ENCODE peak calls at places on chromosomes 3 and 15, in nine cellular contexts. R is H9; M is colonic mucosa; P is transverse colon; Y is ovary; I is CD4-positive, alpha-beta T cell; W is tibial nerve; Q is mammary epithelial cell; Z is body of pancreas. H is an unnamed sample.

GRCh38 chr15:78570710-78571109 is 5.4 kb downstream of the CHRNA5 start:
- DNase-seq in R (no peak), Y (no peak), I (no peak), W (no peak), M (no peak), Q (no peak), P (no peak), Z (no peak), H (no peak)

GRCh38 chr15:42355291-42355690 is 4.0 kb upstream of the CAPN3 start:
- DNase-seq in Y (no peak), I (no peak), R (no peak), P (no peak), M (no peak), W (no peak), Q (no peak), Z (no peak), H (no peak)

GRCh38 chr3:144142151-144142855 is 170.7 kb downstream of the DIPK2A start:
- DNase-seq in Y (peak; percentile 48), M (no peak), Q (peak; percentile 7), P (no peak), W (no peak), I (no peak), R (no peak), Z (no peak), H (peak; percentile 76)

GRCh38 chr3:158103956-158104338 is 2.3 kb downstream of the SHOX2 start:
- DNase-seq in Z (no peak), M (no peak), Q (no peak), R (peak; percentile 52), I (no peak), W (no peak), Y (no peak), P (no peak), H (no peak)

GRCh38 chr3:29468150-29468549 is 187.3 kb downstream of the RBMS3 start:
- DNase-seq in W (no peak), I (no peak), R (no peak), Q (no peak), P (no peak), Z (no peak), M (no peak), Y (no peak), H (no peak)

GRCh38 chr3:159149633-159150032 is 347.8 kb downstream of the MFSD1 start:
- DNase-seq in R (no peak), W (no peak), I (no peak), P (no peak), Z (no peak), Q (no peak), M (no peak), Y (no peak), H (no peak)

GRCh38 chr15:24858737-24859601 is 95.8 kb upstream of the SNRPN start:
- DNase-seq in M (no peak), R (peak; percentile 76), P (no peak), W (no peak), Y (no peak), I (no peak), Z (no peak), Q (no peak), H (no peak)

GRCh38 chr3:21750831-21751391 is at the start of gene ZNF385D:
- DNase-seq in R (peak; percentile 95), Y (peak; percentile 36), M (peak; percentile 15), Z (peak; percentile 3), W (peak; percentile 27), I (no peak), P (no peak), Q (peak; percentile 51), H (peak; percentile 44)

GRCh38 chr3:36786921-36787890 is 22.9 kb upstream of the DCLK3 start:
- DNase-seq in M (no peak), R (no peak), Y (no peak), Z (peak; percentile 25), W (no peak), I (no peak), P (no peak), Q (no peak), H (no peak)

GRCh38 chr15:78950343-78950742 is 5.5 kb upstream of the CTSH start:
- DNase-seq in Y (no peak), P (no peak), Z (peak; percentile 35), M (peak; percentile 40), I (no peak), R (no peak), W (no peak), Q (no peak), H (no peak)

GRCh38 chr3:45164056-45164455 is 17.9 kb upstream of the CDCP1 start:
- DNase-seq in P (no peak), Z (no peak), Y (no peak), M (no peak), W (no peak), Q (no peak), R (no peak), I (no peak), H (no peak)

GRCh38 chr3:155805802-155806618 is at the start of gene C3orf33:
- DNase-seq in Z (peak; percentile 77), I (peak; percentile 65), R (peak; percentile 70), Y (peak; percentile 78), M (peak; percentile 75), P (peak; percentile 80), Q (peak; percentile 57), W (peak; percentile 34), H (peak; percentile 17)

GRCh38 chr3:56999547-56999946 is 60.9 kb upstream of the SPATA12 start:
- DNase-seq in W (no peak), P (no peak), Q (no peak), M (no peak), Y (no peak), I (no peak), R (no peak), Z (no peak), H (no peak)

GRCh38 chr3:57001356-57001755 is 59.1 kb upstream of the SPATA12 start:
- DNase-seq in W (no peak), R (no peak), I (no peak), P (no peak), Y (no peak), Z (no peak), M (no peak), Q (no peak), H (no peak)

GRCh38 chr3:57000012-57000411 is 60.5 kb upstream of the SPATA12 start:
- DNase-seq in Q (no peak), M (no peak), Y (no peak), Z (no peak), I (no peak), R (no peak), W (no peak), P (no peak), H (no peak)

GRCh38 chr3:56997675-56998074 is 62.8 kb upstream of the SPATA12 start:
- DNase-seq in Q (no peak), Z (no peak), W (no peak), Y (no peak), R (no peak), I (no peak), P (no peak), M (no peak), H (no peak)

GRCh38 chr3:56998081-56998529 is 62.4 kb upstream of the SPATA12 start:
- DNase-seq in W (no peak), Q (no peak), Y (no peak), P (no peak), I (no peak), R (no peak), Z (no peak), M (no peak), H (no peak)
- H3K27ac ChIP-seq in W (no peak overlapping the region), Q (no peak overlapping the region), Y (peak overlapping the region; percentile 19), P (peak overlapping the region; percentile 76), I (no peak overlapping the region), R (no peak overlapping the region), Z (peak overlapping the region; percentile 72), M (peak overlapping the region; percentile 20), H (no peak overlapping the region)

DNA sequence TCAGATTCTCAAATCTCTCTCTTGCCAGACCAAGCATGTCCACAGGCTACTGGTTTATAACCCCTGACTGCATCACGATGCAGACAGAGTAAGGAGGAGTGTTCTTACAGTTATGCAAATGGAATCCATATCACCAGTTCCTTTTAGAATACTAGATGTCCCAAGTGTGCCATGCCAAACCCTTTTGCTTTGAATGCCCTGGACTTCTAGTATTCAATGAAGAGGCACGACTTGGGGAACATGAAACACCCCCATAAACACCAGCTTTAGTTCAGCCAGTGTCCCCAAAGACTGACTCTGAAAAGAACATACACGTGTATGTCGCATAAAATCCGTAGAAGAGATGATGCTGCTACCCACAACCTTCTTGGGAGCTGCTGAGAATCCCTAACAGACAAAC is 412.1 kb downstream of the CNTN4 start:
- DNase-seq in M (no peak), Z (no peak), W (no peak), Y (no peak), R (no peak), P (no peak), Q (no peak), I (no peak), H (no peak)
- H3K27me3 ChIP-seq in M (no peaks in the 10 kb centered on the region), Z (no peaks in the 10 kb centered on the region), W (no peaks in the 10 kb centered on the region), Y (no peaks in the 10 kb centered on the region), R (no peaks in the 10 kb centered on the region), P (no peaks in the 10 kb centered on the region), Q (no peaks in the 10 kb centered on the region), I (no peaks in the 10 kb centered on the region), H (no peaks in the 10 kb centered on the region)

GRCh38 chr15:43505723-43506122 is 11.7 kb upstream of the MAP1A start:
- DNase-seq in Q (no peak), R (no peak), Y (no peak), Z (no peak), W (no peak), P (no peak), I (no peak), M (no peak), H (peak; percentile 73)

GRCh38 chr15:43509002-43509922 is 8.1 kb upstream of the MAP1A start:
- DNase-seq in Y (peak; percentile 57), I (no peak), P (no peak), Z (no peak), Q (no peak), R (no peak), W (no peak), M (no peak), H (no peak)

GRCh38 chr15:43509923-43510229 is 7.5 kb upstream of the MAP1A start:
- DNase-seq in Y (no peak), I (no peak), P (no peak), Q (no peak), M (no peak), W (no peak), R (no peak), Z (no peak), H (no peak)

GRCh38 chr15:43510230-43511011 is 7.0 kb upstream of the MAP1A start:
- DNase-seq in M (peak; percentile 98), Q (peak; percentile 96), Y (peak; percentile 99), R (peak; percentile 100), P (peak; percentile 98), W (peak; percentile 97), Z (peak; percentile 100), I (peak; percentile 91), H (peak; percentile 98)

GRCh38 chr15:43508421-43508820 is 9.0 kb upstream of the MAP1A start:
- DNase-seq in M (no peak), P (no peak), R (no peak), W (no peak), Y (no peak), Q (no peak), Z (no peak), I (no peak), H (no peak)
- H3K27ac ChIP-seq in M (peak overlapping the region; percentile 59), P (peak overlapping the region; percentile 92), R (no peak overlapping the region), W (no peak overlapping the region), Y (peak overlapping the region; percentile 35), Q (no peak overlapping the region), Z (no peak overlapping the region), I (no peak overlapping the region), H (no peak overlapping the region)

GRCh38 chr3:169667710-169668080 is 4.2 kb upstream of the MECOM start:
- DNase-seq in M (no peak), P (no peak), Q (no peak), W (no peak), I (no peak), R (no peak), Z (no peak), Y (no peak), H (no peak)
- H3K27me3 ChIP-seq in M (peaks cover 35% of the 10 kb centered on the region), P (peaks cover 100% of the 10 kb centered on the region), Q (peaks cover 55% of the 10 kb centered on the region), W (peaks cover 2% of the 10 kb centered on the region), I (peaks cover 94% of the 10 kb centered on the region), R (peaks cover 39% of the 10 kb centered on the region), Z (no peaks in the 10 kb centered on the region), Y (no peaks in the 10 kb centered on the region), H (peaks cover 65% of the 10 kb centered on the region)

GRCh38 chr3:126703512-126704493 is at the start of gene CHCHD6:
- DNase-seq in I (peak; percentile 98), Y (peak; percentile 97), Q (peak; percentile 93), W (peak; percentile 95), Z (peak; percentile 96), P (peak; percentile 95), R (peak; percentile 99), M (peak; percentile 97), H (peak; percentile 92)
- H3K27ac ChIP-seq in I (no peak within 1 kb of the TSS), Y (no peak within 1 kb of the TSS), Q (no peak within 1 kb of the TSS), W (peak within 1 kb of the TSS; percentile 28), Z (no peak within 1 kb of the TSS), P (no peak within 1 kb of the TSS), R (no peak within 1 kb of the TSS), M (no peak within 1 kb of the TSS), H (no peak within 1 kb of the TSS)

H was measured in brain microvascular endothelial cell.